ENCODE peak calls at places on chromosomes 2 and 18, in seven cellular contexts. One of them, this sample, is unnamed. For H3K27me3, the result is how much of the 10 kb centered on the place peaks cover.

GRCh38 chr2:159051656-159052055 is 83.2 kb downstream of the TANC1 start:
- DNase-seq in stomach: no peak
- DNase-seq in K562: no peak
- DNase-seq in GM12878: no peak
- DNase-seq in sigmoid colon: no peak
- DNase-seq in ovary: no peak
- DNase-seq in SK-N-SH: no peak
- DNase-seq in this sample: no peak

GRCh38 chr2:230751062-230751461 is 38.4 kb downstream of the CAB39 start:
- DNase-seq in SK-N-SH: no peak
- DNase-seq in stomach: no peak
- DNase-seq in GM12878: no peak
- DNase-seq in sigmoid colon: no peak
- DNase-seq in ovary: no peak
- DNase-seq in K562: no peak
- DNase-seq in this sample: no peak

GRCh38 chr2:96113367-96113677 is 3.0 kb downstream of the ADRA2B start:
- DNase-seq in ovary: no peak
- DNase-seq in SK-N-SH: no peak
- DNase-seq in GM12878: no peak
- DNase-seq in sigmoid colon: no peak
- DNase-seq in stomach: no peak
- DNase-seq in K562: no peak
- DNase-seq in this sample: no peak

GRCh38 chr18:23735021-23735464 is 45.8 kb downstream of the LAMA3 start:
- DNase-seq in sigmoid colon: no peak
- DNase-seq in K562: no peak
- DNase-seq in stomach: no peak
- DNase-seq in GM12878: no peak
- DNase-seq in ovary: no peak
- DNase-seq in SK-N-SH: no peak
- DNase-seq in this sample: no peak

GRCh38 chr2:177970670-177971454 is 101.7 kb downstream of the PDE11A start:
- DNase-seq in ovary: no peak
- DNase-seq in SK-N-SH: no peak
- DNase-seq in sigmoid colon: no peak
- DNase-seq in GM12878: no peak
- DNase-seq in stomach: no peak
- DNase-seq in K562: no peak
- DNase-seq in this sample: no peak

GRCh38 chr2:206981739-206982336 is 42.5 kb downstream of the CPO start:
- DNase-seq in stomach: peak
- DNase-seq in K562: peak
- DNase-seq in GM12878: no peak
- DNase-seq in ovary: peak
- DNase-seq in SK-N-SH: peak
- DNase-seq in sigmoid colon: peak
- DNase-seq in this sample: peak

GRCh38 chr18:5068856-5069255 is 128.2 kb downstream of the AKAIN1 start:
- DNase-seq in K562: no peak
- DNase-seq in SK-N-SH: no peak
- DNase-seq in GM12878: no peak
- DNase-seq in sigmoid colon: no peak
- DNase-seq in ovary: no peak
- DNase-seq in stomach: no peak
- DNase-seq in this sample: no peak

GRCh38 chr18:8705280-8705940 is at the start of gene MTCL1:
- DNase-seq in sigmoid colon: peak
- DNase-seq in GM12878: no peak
- DNase-seq in K562: no peak
- DNase-seq in SK-N-SH: peak
- DNase-seq in ovary: peak
- DNase-seq in stomach: peak
- DNase-seq in this sample: no peak

GRCh38 chr2:46555646-46556205 is 76.4 kb downstream of the TMEM247 start:
- DNase-seq in GM12878: no peak
- DNase-seq in SK-N-SH: no peak
- DNase-seq in K562: no peak
- DNase-seq in ovary: no peak
- DNase-seq in sigmoid colon: no peak
- DNase-seq in stomach: no peak
- DNase-seq in this sample: no peak

GRCh38 chr2:231904161-231904611 is 22.0 kb downstream of the NPPC start:
- DNase-seq in K562: no peak
- DNase-seq in stomach: no peak
- DNase-seq in GM12878: no peak
- DNase-seq in SK-N-SH: no peak
- DNase-seq in ovary: no peak
- DNase-seq in sigmoid colon: no peak
- DNase-seq in this sample: no peak

GRCh38 chr2:180449171-180449570 is 442.1 kb upstream of the CWC22 start:
- DNase-seq in ovary: no peak
- DNase-seq in K562: no peak
- DNase-seq in SK-N-SH: no peak
- DNase-seq in stomach: no peak
- DNase-seq in sigmoid colon: no peak
- DNase-seq in GM12878: no peak
- DNase-seq in this sample: no peak

GRCh38 chr2:233059547-233059796 is 670 bp upstream of the INPP5D start:
- DNase-seq in SK-N-SH: no peak
- DNase-seq in stomach: no peak
- DNase-seq in ovary: no peak
- DNase-seq in GM12878: no peak
- DNase-seq in sigmoid colon: peak
- DNase-seq in K562: peak
- DNase-seq in this sample: no peak

GRCh38 chr2:74646829-74647482 is 1.2 kb downstream of the M1AP start:
- DNase-seq in K562: no peak
- DNase-seq in stomach: no peak
- DNase-seq in sigmoid colon: no peak
- DNase-seq in GM12878: no peak
- DNase-seq in ovary: no peak
- DNase-seq in SK-N-SH: no peak
- DNase-seq in this sample: no peak

GRCh38 chr2:19021100-19021476 is 337.3 kb downstream of the OSR1 start:
- DNase-seq in K562: no peak
- DNase-seq in ovary: no peak
- DNase-seq in GM12878: no peak
- DNase-seq in sigmoid colon: no peak
- DNase-seq in stomach: no peak
- DNase-seq in SK-N-SH: no peak
- DNase-seq in this sample: no peak

GRCh38 chr2:230599854-230600253 is 112.8 kb upstream of the CAB39 start:
- DNase-seq in SK-N-SH: no peak
- DNase-seq in sigmoid colon: no peak
- DNase-seq in ovary: no peak
- DNase-seq in GM12878: no peak
- DNase-seq in K562: no peak
- DNase-seq in stomach: no peak
- DNase-seq in this sample: no peak

GRCh38 chr2:17543848-17544645 is 3.6 kb downstream of the VSNL1 start:
- DNase-seq in SK-N-SH: no peak
- DNase-seq in GM12878: no peak
- DNase-seq in ovary: no peak
- DNase-seq in stomach: no peak
- DNase-seq in K562: no peak
- DNase-seq in sigmoid colon: no peak
- DNase-seq in this sample: no peak

GRCh38 chr2:40332096-40332826 is 119.6 kb downstream of the SLC8A1 start:
- DNase-seq in K562: no peak
- DNase-seq in ovary: no peak
- DNase-seq in stomach: no peak
- DNase-seq in sigmoid colon: no peak
- DNase-seq in GM12878: no peak
- DNase-seq in SK-N-SH: peak
- DNase-seq in this sample: no peak

GRCh38 chr2:135124924-135125886 is 73.1 kb downstream of the RAB3GAP1 start:
- DNase-seq in SK-N-SH: no peak
- DNase-seq in sigmoid colon: no peak
- DNase-seq in ovary: no peak
- DNase-seq in K562: no peak
- DNase-seq in GM12878: no peak
- DNase-seq in stomach: no peak
- DNase-seq in this sample: no peak

GRCh38 chr2:29382486-29382885 is 267.3 kb downstream of the CLIP4 start:
- DNase-seq in ovary: no peak
- DNase-seq in sigmoid colon: no peak
- DNase-seq in GM12878: no peak
- DNase-seq in SK-N-SH: no peak
- DNase-seq in stomach: no peak
- DNase-seq in K562: no peak
- DNase-seq in this sample: no peak

GRCh38 chr2:9205963-9206948 is at the start of gene ASAP2:
- DNase-seq in sigmoid colon: peak
- DNase-seq in K562: peak
- DNase-seq in SK-N-SH: peak
- DNase-seq in stomach: peak
- DNase-seq in ovary: peak
- DNase-seq in GM12878: no peak
- DNase-seq in this sample: peak

GRCh38 chr18:36297419-36298112 is at the start of gene FHOD3:
- DNase-seq in ovary: peak
- DNase-seq in GM12878: no peak
- DNase-seq in sigmoid colon: peak
- DNase-seq in SK-N-SH: peak
- DNase-seq in stomach: peak
- DNase-seq in K562: peak
- DNase-seq in this sample: peak

DNA sequence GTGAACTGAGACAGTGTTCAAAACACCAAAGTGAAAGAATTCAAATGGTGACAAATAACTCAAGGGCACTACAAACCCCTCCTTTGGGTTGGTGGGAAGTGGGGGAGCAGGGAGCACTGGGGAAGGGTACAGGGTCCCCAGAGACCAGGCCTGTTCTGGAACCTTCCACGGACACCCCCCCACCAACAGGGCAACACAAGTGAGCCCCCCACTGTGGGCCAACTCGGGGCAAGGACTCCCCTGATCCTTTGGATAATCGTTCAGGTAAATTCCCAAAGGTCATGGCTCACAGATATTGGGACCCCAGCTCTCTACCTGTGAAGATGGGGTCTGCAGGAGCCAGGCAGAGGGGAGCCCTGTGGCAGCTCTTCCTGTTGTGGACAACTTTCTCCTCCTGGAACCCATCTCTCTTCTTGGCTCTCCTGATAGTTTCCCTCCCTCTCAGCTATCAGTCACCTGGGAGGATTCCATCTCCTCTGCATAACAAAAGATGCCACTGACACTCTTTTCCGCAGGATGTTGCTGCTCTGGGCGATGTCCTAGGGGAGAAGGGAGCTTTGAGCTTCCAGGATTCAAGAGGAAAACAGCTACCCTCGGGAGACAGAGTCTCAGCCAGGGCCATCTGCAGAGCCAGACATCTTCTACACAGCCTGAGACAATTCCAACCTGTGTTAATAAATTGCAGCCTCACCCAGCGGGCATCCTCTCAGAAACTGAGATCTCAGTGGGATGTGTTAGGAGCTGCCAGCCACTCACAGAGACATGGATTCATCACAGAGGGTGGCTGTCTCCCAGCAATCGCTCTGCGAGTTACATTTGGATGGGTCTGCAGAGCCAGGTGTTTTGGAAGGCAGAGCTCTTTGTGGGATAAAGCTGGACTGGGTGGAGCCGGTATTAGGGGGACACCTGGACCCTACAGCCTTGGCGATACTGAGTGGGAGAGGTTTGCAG is 35.4 kb downstream of the MBP start:
- DNase-seq in sigmoid colon: no peak
- DNase-seq in GM12878: no peak
- DNase-seq in K562: no peak
- DNase-seq in SK-N-SH: no peak
- DNase-seq in stomach: no peak
- DNase-seq in ovary: no peak
- DNase-seq in this sample: no peak
- TF ChIP-seq EP300 in sigmoid colon: no peak
- TF ChIP-seq EP300 in GM12878: no peak
- TF ChIP-seq EP300 in K562: no peak
- TF ChIP-seq EP300 in SK-N-SH: no peak
- TF ChIP-seq EP300 in stomach: no peak
- TF ChIP-seq EP300 in ovary: no peak
- TF ChIP-seq EP300 in this sample: no peak

DNA sequence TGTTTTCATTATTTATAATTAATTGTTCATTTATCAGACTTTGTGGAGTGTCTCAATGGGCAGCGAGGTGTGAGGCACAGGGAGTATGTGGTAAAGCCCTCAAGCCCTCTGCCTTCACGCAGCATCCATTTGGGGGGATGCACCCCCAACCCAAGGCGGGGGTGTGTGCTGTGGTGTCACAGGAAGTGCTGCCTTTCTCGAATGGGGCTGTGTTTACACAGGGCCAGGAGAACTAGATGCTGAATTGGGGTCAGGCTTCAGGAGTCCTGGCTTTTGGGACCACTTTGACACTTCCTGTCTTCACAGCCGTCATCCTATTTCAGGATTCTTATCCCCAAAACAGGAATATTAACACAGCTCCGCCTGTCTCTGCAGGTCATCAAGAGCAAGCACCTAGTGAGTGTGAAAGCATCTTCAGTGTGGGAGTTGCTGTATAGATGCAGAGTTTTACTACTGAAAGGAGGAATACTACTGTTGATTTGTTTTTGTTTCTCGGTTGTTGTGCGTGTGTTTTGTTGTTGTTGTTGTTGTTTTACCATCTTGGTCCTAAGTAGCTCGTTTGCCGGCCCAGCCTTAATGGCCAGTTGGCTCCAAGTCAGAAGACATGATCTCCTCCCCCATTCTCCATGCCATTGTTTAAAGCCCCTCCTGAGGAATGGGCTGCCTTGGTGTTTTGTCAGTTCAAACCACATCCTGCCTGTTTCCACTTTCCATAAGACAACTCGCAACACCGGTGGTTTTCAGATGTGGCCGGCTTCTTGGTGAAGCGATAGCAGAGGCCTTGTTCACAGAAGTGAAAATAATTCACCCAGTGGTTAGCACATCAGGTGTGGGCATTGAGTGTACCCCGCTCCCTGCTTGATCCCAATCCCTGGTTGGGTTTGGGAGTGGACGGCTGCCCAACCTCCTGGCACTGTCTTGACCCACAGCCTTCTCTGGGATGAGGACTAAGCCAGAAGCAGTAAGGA is 221.3 kb downstream of the BCL2 start:
- DNase-seq in SK-N-SH: no peak
- DNase-seq in GM12878: peak
- DNase-seq in sigmoid colon: no peak
- DNase-seq in ovary: no peak
- DNase-seq in K562: no peak
- DNase-seq in stomach: no peak
- DNase-seq in this sample: no peak
- H3K27me3 ChIP-seq in SK-N-SH: under half
- H3K27me3 ChIP-seq in GM12878: under half
- H3K27me3 ChIP-seq in sigmoid colon: under half
- H3K27me3 ChIP-seq in ovary: under half
- H3K27me3 ChIP-seq in K562: under half
- H3K27me3 ChIP-seq in stomach: under half
- H3K27me3 ChIP-seq in this sample: under half

GRCh38 chr2:36659872-36660312 is 36.6 kb upstream of the VIT start:
- DNase-seq in K562: no peak
- DNase-seq in GM12878: no peak
- DNase-seq in sigmoid colon: no peak
- DNase-seq in ovary: no peak
- DNase-seq in stomach: no peak
- DNase-seq in SK-N-SH: no peak
- DNase-seq in this sample: no peak
- TF ChIP-seq EP300 in K562: no peak
- TF ChIP-seq EP300 in GM12878: no peak
- TF ChIP-seq EP300 in sigmoid colon: peak
- TF ChIP-seq EP300 in ovary: no peak
- TF ChIP-seq EP300 in stomach: no peak
- TF ChIP-seq EP300 in SK-N-SH: no peak
- TF ChIP-seq EP300 in this sample: no peak

GRCh38 chr18:75214766-75215515 is 4.3 kb downstream of the TSHZ1 start:
- DNase-seq in SK-N-SH: no peak
- DNase-seq in stomach: no peak
- DNase-seq in GM12878: no peak
- DNase-seq in K562: no peak
- DNase-seq in ovary: no peak
- DNase-seq in sigmoid colon: no peak
- DNase-seq in this sample: no peak
- H3K27me3 ChIP-seq in SK-N-SH: under half
- H3K27me3 ChIP-seq in stomach: under half
- H3K27me3 ChIP-seq in GM12878: under half
- H3K27me3 ChIP-seq in K562: under half
- H3K27me3 ChIP-seq in ovary: under half
- H3K27me3 ChIP-seq in sigmoid colon: under half
- H3K27me3 ChIP-seq in this sample: under half